ENCODE peak calls at places on chromosomes 4 and X, in six cellular contexts. L, J, Z, Q, O and F are unnamed samples.

GRCh38 chr4:189974056-189974455 is 33.4 kb downstream of the FRG1 start:
- DNase-seq in Q (no peak), O (no peak), L (no peak), Z (no peak), J (no peak), F (no peak)

GRCh38 chrX:154799554-154800348 is 5.5 kb downstream of the MPP1 start:
- DNase-seq in L (peak), Q (no peak), Z (no peak), J (no peak), O (peak), F (peak)

GRCh38 chr4:32519060-32519459 is 1798.9 kb downstream of the PCDH7 start:
- DNase-seq in Q (no peak), Z (no peak), O (no peak), L (no peak), J (no peak), F (no peak)

GRCh38 chr4:56505269-56506109 is at the start of gene ARL9:
- DNase-seq in Z (peak), L (peak), J (no peak), O (peak), Q (peak), F (peak)

GRCh38 chr4:1572964-1573720 is 111.0 kb downstream of the FAM53A start:
- DNase-seq in Q (no peak), Z (no peak), L (no peak), J (peak), O (no peak), F (no peak)

GRCh38 chrX:26597981-26598380 is 382.0 kb downstream of the MAGEB5 start:
- DNase-seq in O (no peak), Q (no peak), Z (no peak), L (no peak), J (no peak), F (no peak)

GRCh38 chr4:1023241-1023640 is 11.8 kb downstream of the FGFRL1 start:
- DNase-seq in Z (no peak), O (no peak), L (no peak), J (no peak), Q (no peak), F (no peak)

GRCh38 chr4:184384056-184384809 is 90.1 kb downstream of the IRF2 start:
- DNase-seq in O (peak), Q (peak), Z (no peak), L (peak), J (no peak), F (no peak)

GRCh38 chr4:10102193-10102980 is 14.2 kb downstream of the WDR1 start:
- DNase-seq in Z (no peak), O (no peak), Q (no peak), J (no peak), L (no peak), F (no peak)

GRCh38 chr4:82005153-82005552 is 368.6 kb downstream of the HNRNPD start:
- DNase-seq in L (no peak), J (no peak), Q (no peak), Z (no peak), O (no peak), F (no peak)

GRCh38 chr4:109155682-109156243 is 146.7 kb downstream of the COL25A1 start:
- DNase-seq in L (no peak), Z (no peak), O (no peak), Q (no peak), J (no peak), F (no peak)

GRCh38 chrX:107450823-107451509 is 1.5 kb downstream of the FRMPD3 start:
- DNase-seq in Q (no peak), J (no peak), O (peak), L (no peak), Z (no peak), F (peak)

GRCh38 chr4:101835121-101835904 is 44.8 kb downstream of the BANK1 start:
- DNase-seq in Q (no peak), Z (no peak), J (no peak), O (no peak), L (no peak), F (no peak)

GRCh38 chrX:40171513-40172168 is 73.9 kb upstream of the BCOR start:
- DNase-seq in Q (no peak), Z (no peak), L (no peak), O (peak), J (peak), F (no peak)

GRCh38 chr4:138308421-138308820 is 66.3 kb upstream of the SLC7A11 start:
- DNase-seq in J (no peak), L (no peak), Q (peak), Z (no peak), O (no peak), F (no peak)

GRCh38 chrX:15524417-15524816 is 23.8 kb downstream of the BMX start:
- DNase-seq in O (no peak), J (no peak), L (no peak), Q (no peak), Z (no peak), F (no peak)

GRCh38 chr4:53601251-53601764 is 10.0 kb upstream of the LNX1 start:
- DNase-seq in L (peak), O (no peak), Q (no peak), J (no peak), Z (no peak), F (peak)
- TF ChIP-seq CTCF in L (peak), O (peak), Q (no peak), J (peak), Z (no peak), F (peak)

DNA sequence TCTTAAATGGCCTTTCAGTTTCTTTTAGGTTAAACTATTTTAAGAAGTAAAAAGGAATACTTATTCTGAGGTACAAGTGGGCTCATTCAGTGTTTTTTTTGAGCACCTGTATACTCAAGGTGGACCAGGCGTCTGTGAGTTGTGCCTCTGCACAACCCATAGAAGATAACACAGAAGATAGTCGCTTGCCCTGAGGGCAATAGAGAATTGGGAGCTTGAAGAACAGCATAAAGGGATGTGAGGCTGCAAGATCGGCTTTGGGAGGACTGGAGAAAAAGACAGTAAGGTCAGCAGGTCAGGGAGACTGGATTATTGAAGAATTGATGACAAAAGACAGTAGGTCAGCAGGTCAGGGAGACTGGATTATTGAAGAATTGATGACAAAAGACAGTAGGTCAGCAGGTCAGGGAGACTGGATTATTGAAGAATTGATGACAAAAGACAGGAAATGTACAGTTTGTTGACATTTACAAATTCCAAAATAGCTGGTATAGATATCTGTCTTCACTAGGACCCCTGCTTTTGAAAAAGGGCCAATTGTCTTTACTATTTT is 3.1 kb downstream of the CPE start:
- DNase-seq in Z (no peak), L (no peak), Q (no peak), O (no peak), J (no peak), F (no peak)
- TF ChIP-seq CTCF in Z (no peak), L (no peak), Q (no peak), O (no peak), J (no peak), F (no peak)

DNA sequence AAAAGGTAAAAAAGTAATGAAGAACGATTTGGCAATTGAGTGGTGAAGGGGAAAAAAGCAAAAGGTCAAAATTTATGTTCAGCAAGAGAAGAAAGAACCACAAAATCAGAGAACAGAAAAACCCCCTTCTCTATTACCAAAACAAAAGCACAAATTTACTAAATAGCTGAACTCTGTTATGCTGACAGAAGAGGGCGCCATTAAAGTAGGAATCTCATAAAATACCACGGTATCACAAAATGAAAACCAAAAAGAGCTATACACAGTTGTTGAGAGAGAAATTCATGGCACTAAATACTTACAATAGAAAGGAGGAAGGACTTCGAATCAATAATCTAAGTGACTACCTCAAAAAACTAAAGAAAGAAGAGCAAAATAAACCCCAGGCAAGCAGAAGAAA is 69.6 kb upstream of the CXorf66 start:
- DNase-seq in O (no peak), Q (no peak), Z (no peak), J (no peak), L (no peak), F (no peak)
- TF ChIP-seq CTCF in O (no peak), Q (no peak), Z (no peak), J (peak), L (peak), F (peak)

DNA sequence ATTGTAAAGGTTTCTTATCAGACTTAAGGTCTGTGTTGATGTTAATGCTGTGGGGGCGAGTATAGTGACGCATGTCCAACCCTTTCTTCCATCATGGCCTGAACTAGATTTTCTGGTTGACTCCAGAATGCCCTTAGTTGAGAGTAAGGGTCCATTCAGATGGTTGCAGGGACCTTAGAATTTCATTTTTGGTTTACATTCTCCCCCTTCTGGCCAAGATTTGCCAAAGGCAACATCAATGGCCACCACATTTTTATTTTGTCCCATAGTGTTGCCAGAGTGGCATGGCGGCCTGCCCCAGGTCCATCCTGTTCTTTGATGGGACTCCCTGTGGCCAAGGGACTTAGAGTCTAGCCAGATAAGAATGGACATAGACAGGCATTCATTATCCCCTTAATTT is 368.5 kb downstream of the GPM6A start:
- DNase-seq in O (no peak), J (no peak), L (no peak), Z (no peak), Q (no peak), F (no peak)
- TF ChIP-seq CTCF in O (no peak), J (peak), L (no peak), Z (no peak), Q (no peak), F (no peak)

GRCh38 chr4:112562254-112562653 is 46.3 kb upstream of the NEUROG2 start:
- DNase-seq in L (no peak), J (no peak), O (no peak), Q (no peak), Z (no peak), F (no peak)

GRCh38 chr4:112563431-112564200 is 47.6 kb upstream of the NEUROG2 start:
- DNase-seq in J (no peak), Q (no peak), Z (no peak), O (no peak), L (no peak), F (no peak)

GRCh38 chr4:112560084-112560483 is 44.1 kb upstream of the NEUROG2 start:
- DNase-seq in L (no peak), Q (no peak), J (no peak), Z (no peak), O (no peak), F (no peak)

GRCh38 chr4:112567536-112567935 is 51.6 kb upstream of the NEUROG2 start:
- DNase-seq in Z (no peak), L (no peak), O (no peak), J (no peak), Q (no peak), F (no peak)

DNA sequence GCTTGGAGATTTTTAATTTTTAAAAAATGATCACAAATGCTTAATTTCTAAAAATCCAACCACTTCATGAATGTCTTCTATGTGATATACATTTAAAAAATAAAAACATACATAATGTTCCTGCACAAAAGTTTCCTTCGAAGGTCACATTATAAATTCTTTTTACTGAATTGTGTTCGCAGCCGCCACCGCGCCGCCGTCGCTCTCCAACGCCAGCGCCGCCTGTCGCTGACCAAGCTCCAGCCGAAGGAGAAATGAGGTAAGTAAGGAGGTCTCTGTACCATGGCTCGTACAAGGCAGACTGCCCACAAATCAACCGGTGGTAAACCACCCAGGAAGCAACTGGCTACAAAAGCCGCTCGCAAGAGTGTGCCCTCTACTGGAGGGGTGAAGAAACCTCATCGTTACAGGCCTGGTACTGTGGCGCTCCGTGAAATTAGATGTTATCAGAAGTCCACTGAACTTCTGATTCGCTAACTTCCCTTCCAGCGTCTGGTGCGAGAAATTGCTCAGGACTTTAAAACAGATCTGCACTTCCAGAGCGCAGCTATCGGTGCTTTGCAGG is 48.8 kb upstream of the NEUROG2 start:
- DNase-seq in L (no peak), Q (no peak), J (no peak), Z (no peak), O (no peak), F (no peak)
- TF ChIP-seq CTCF in L (no peak), Q (no peak), J (no peak), Z (no peak), O (no peak), F (no peak)

GRCh38 chr4:7698586-7698985 is 241.1 kb downstream of the AFAP1 start:
- DNase-seq in Z (no peak), J (no peak), L (no peak), Q (peak), O (no peak), F (no peak)
- TF ChIP-seq CTCF in Z (no peak), J (no peak), L (no peak), Q (peak), O (no peak), F (no peak)

GRCh38 chr4:104451573-104451972 is 43.1 kb downstream of the CXXC4 start:
- DNase-seq in L (no peak), O (no peak), Z (no peak), Q (no peak), J (no peak), F (no peak)
- TF ChIP-seq CTCF in L (peak), O (no peak), Z (no peak), Q (no peak), J (peak), F (peak)

GRCh38 chrX:53018627-53019026 is 30.0 kb upstream of the GPR173 start:
- DNase-seq in Z (no peak), O (no peak), L (no peak), Q (no peak), J (no peak), F (no peak)
- TF ChIP-seq CTCF in Z (no peak), O (no peak), L (no peak), Q (no peak), J (peak), F (no peak)